ENCODE peak calls at places on chromosomes 16 and 17, in five cellular contexts. H is epithelial cell of esophagus, M is neuronal stem cell, E is kidney, S is RWPE1. O is an unnamed sample.

GRCh38 chr17:49959183-49959935 is 9.6 kb upstream of the DLX4 start:
- DNase-seq in H (peak), M (no peak), E (no peak), S (peak), O (no peak)

GRCh38 chr17:4479340-4479981 is 19.2 kb upstream of the SPNS2 start:
- DNase-seq in H (no peak), M (no peak), E (peak), S (no peak), O (no peak)

GRCh38 chr17:47694018-47694817 is at the start of gene TBKBP1:
- DNase-seq in H (no peak), M (peak), E (peak), S (no peak), O (no peak)

GRCh38 chr17:2828396-2829038 is 32.3 kb downstream of the RAP1GAP2 start:
- DNase-seq in H (peak), M (peak), E (peak), S (peak), O (no peak)

GRCh38 chr17:72984145-72984924 is 108.2 kb downstream of the SLC39A11 start:
- DNase-seq in H (peak), M (no peak), E (no peak), S (peak), O (no peak)

GRCh38 chr16:2388875-2389433 is 40.3 kb upstream of the CCNF start:
- DNase-seq in H (peak), M (no peak), E (no peak), S (no peak), O (peak)

GRCh38 chr16:19936431-19936830 is 51.8 kb upstream of the GPRC5B start:
- DNase-seq in H (no peak), M (no peak), E (no peak), S (no peak), O (no peak)

GRCh38 chr17:82327757-82328140 is 5.8 kb downstream of the SECTM1 start:
- DNase-seq in H (no peak), M (no peak), E (no peak), S (no peak), O (no peak)

GRCh38 chr17:34360571-34360970 is 2.5 kb downstream of the CCL1 start:
- DNase-seq in H (no peak), M (no peak), E (no peak), S (no peak), O (no peak)

GRCh38 chr16:71287903-71288302 is 1.3 kb downstream of the CMTR2 start:
- DNase-seq in H (peak), M (no peak), E (no peak), S (no peak), O (no peak)

GRCh38 chr16:787261-787966 is 767 bp downstream of the RPUSD1 start:
- DNase-seq in H (no peak), M (no peak), E (no peak), S (no peak), O (no peak)

GRCh38 chr17:39080416-39081179 is 70.8 kb downstream of the PLXDC1 start:
- DNase-seq in H (no peak), M (no peak), E (no peak), S (no peak), O (no peak)

GRCh38 chr17:17256316-17256715 is 19.3 kb upstream of the FLCN start:
- DNase-seq in H (no peak), M (no peak), E (no peak), S (no peak), O (no peak)

GRCh38 chr16:29641561-29641960 is 21.5 kb upstream of the SPN start:
- DNase-seq in H (no peak), M (no peak), E (no peak), S (no peak), O (no peak)

GRCh38 chr17:13671771-13672170 is 70.0 kb upstream of the HS3ST3A1 start:
- DNase-seq in H (peak), M (no peak), E (no peak), S (peak), O (no peak)

GRCh38 chr16:84729716-84730320 is 30.0 kb downstream of the USP10 start:
- DNase-seq in H (no peak), M (no peak), E (no peak), S (no peak), O (no peak)

GRCh38 chr16:89467382-89467781 is 23.0 kb downstream of the ANKRD11 start:
- DNase-seq in H (no peak), M (no peak), E (no peak), S (no peak), O (no peak)

GRCh38 chr16:69872888-69873287 is 78.2 kb upstream of the CLEC18A start:
- DNase-seq in H (no peak), M (no peak), E (no peak), S (no peak), O (no peak)

O was measured in Panc1.